ENCODE peak calls at places on chromosomes 3 and 15, in ten cellular contexts. F, C, Q, U, S, G, V, R, L and M are unnamed samples.
A peak's percentile ranks its signal among the peaks of the same experiment; 100 is the strongest.

GRCh38 chr3:173066044-173066679 is 74.9 kb downstream of the SPATA16 start:
- DNase-seq in Q (no peak), C (no peak), L (no peak), R (no peak), G (no peak), U (no peak), V (no peak), S (no peak), F (no peak), M (no peak)

GRCh38 chr3:134374791-134375541 is 719 bp upstream of the AMOTL2 start:
- DNase-seq in V (peak; percentile 79), U (no peak), Q (peak; percentile 54), S (no peak), L (peak; percentile 62), G (no peak), R (peak; percentile 65), F (peak; percentile 92), C (peak; percentile 67), M (no peak)

GRCh38 chr3:109569121-109569520 is 231.8 kb upstream of the DPPA4 start:
- DNase-seq in U (no peak), L (no peak), G (no peak), C (no peak), V (no peak), F (no peak), S (no peak), Q (no peak), R (no peak), M (no peak)

GRCh38 chr3:187737401-187738088 is 7.7 kb downstream of the BCL6 start:
- DNase-seq in V (peak; percentile 88), S (no peak), U (peak; percentile 37), C (peak; percentile 77), L (peak; percentile 91), G (no peak), R (peak; percentile 72), Q (peak; percentile 70), F (peak; percentile 65), M (no peak)

GRCh38 chr3:128133273-128133883 is 9.8 kb upstream of the RUVBL1 start:
- DNase-seq in V (no peak), Q (no peak), S (no peak), F (peak; percentile 83), U (peak; percentile 48), G (peak; percentile 36), L (no peak), C (peak; percentile 25), R (no peak), M (no peak)

GRCh38 chr3:154758109-154758868 is 321.8 kb upstream of the MME start:
- DNase-seq in L (no peak), G (no peak), Q (no peak), S (no peak), U (no peak), C (no peak), F (peak; percentile 25), V (no peak), R (peak; percentile 17), M (no peak)

GRCh38 chr3:45269952-45270351 is 43.9 kb upstream of the TMEM158 start:
- DNase-seq in C (no peak), U (no peak), S (no peak), Q (no peak), L (no peak), V (no peak), R (no peak), F (no peak), G (no peak), M (no peak)

GRCh38 chr3:4994144-4994730 is 15.0 kb downstream of the BHLHE40 start:
- DNase-seq in S (no peak), F (no peak), R (no peak), V (no peak), G (peak; percentile 56), U (no peak), Q (no peak), C (no peak), L (no peak), M (no peak)

GRCh38 chr3:189664311-189664710 is 33.1 kb downstream of the TP63 start:
- DNase-seq in F (no peak), V (no peak), Q (no peak), U (peak; percentile 56), C (no peak), L (no peak), G (no peak), R (no peak), S (no peak), M (no peak)

GRCh38 chr3:189490337-189490736 is 140.9 kb upstream of the TP63 start:
- DNase-seq in C (no peak), R (no peak), U (no peak), V (no peak), L (no peak), F (no peak), Q (no peak), S (no peak), G (no peak), M (no peak)

DNA sequence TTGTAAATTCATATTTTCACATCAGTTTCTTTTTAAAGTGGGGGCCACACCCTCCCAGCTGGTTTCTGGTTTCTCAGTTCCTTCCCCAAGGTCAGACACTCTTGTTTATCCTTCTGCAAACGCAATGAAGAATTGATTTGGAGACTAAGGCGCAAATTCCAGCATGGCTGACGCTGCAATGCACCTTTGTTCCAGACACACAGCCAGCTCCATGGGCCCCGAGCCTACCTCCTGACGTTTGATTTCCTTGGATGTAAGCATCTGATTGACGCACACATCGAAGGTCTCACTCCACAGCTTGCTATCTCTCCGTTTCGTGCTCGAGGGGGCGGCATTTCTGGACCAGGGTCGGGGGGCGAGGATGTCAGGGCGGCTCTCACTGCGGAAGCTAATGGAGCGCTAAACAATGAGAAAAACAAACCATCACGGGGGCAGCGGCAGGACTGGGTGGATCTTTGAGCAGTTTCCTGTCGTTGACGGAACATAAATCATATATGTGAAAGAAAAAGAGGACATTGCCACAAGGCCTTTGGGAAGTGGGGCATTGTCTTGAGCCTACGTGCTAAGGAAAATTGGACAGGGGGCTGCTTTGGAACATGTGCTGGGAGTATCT is 46.9 kb downstream of the ARHGEF3 start:
- DNase-seq in Q (no peak), F (no peak), G (no peak), C (peak; percentile 19), R (no peak), U (no peak), V (no peak), L (peak; percentile 86), S (no peak), M (no peak)
- TF ChIP-seq POLR2AphosphoS5 in Q (no peak), F (no peak), G (no peak), C (peak; percentile 11), R (no peak), U (no peak), V (no peak), L (peak; percentile 76), S (no peak), M (no peak)

DNA sequence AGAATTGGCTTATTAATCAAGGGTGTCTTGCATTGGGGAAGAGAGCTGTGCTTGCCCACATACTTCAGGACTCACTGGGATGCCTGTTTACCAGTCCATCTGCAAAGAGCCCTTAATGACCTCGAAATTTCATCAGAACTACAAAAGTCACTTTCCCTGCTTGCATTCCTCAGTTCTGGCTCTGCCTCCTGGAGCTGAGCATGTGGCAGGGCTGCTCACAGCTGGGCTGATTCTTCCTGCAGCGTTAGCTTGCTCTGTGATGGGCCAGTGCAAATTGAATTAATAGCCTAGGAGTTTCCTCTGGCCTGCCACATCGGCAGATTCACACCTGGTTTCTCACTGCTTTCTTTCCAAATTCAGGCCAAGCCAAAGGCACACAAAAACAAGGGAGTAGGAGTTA is 108.9 kb downstream of the DUT start:
- DNase-seq in V (no peak), R (no peak), C (no peak), G (no peak), L (no peak), F (peak; percentile 79), S (no peak), U (no peak), Q (no peak), M (no peak)
- TF ChIP-seq POLR2AphosphoS5 in V (no peak), R (no peak), C (no peak), G (no peak), L (no peak), F (no peak), S (no peak), U (no peak), Q (no peak), M (no peak)

DNA sequence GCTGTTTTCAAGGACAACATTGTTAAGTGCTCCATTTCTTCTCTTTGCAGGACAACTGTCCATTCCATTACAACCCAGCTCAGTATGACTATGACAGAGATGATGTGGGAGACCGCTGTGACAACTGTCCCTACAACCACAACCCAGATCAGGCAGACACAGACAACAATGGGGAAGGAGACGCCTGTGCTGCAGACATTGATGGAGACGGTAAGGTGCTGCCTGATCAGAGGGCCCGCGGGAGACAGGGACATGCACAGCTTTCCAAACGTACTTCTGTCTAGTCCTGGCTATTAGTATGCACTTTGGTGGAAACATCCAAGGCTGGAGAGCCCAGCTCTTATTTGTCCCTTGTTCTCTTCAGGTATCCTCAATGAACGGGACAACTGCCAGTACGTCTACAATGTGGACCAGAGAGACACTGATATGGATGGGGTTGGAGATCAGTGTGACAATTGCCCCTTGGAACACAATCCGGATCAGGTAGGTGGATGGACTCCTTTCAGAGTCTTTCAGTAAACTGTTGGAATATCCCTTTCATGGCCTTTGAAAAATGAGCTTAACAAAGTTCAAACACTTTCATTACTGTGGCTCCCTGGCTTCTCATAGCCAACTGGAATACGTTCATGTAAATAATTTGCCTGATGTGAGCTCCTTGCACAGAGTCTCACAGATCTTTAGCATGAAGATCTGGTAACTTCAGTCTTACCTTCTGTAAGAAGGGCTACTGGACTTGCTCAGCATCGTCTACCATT is 10.4 kb downstream of the THBS1 start:
- DNase-seq in C (peak; percentile 13), R (no peak), F (no peak), L (no peak), S (no peak), U (no peak), Q (no peak), G (no peak), V (no peak), M (no peak)
- TF ChIP-seq POLR2AphosphoS5 in C (peak; percentile 5), R (no peak), F (no peak), L (peak; percentile 27), S (no peak), U (no peak), Q (no peak), G (no peak), V (no peak), M (no peak)

GRCh38 chr15:84826369-84826823 is 9.2 kb downstream of the ALPK3 start:
- DNase-seq in V (no peak), S (peak; percentile 46), L (no peak), Q (no peak), F (peak; percentile 85), U (peak; percentile 29), R (no peak), G (peak; percentile 56), C (peak; percentile 50), M (no peak)

GRCh38 chr15:84821501-84822021 is 4.4 kb downstream of the ALPK3 start:
- DNase-seq in R (no peak), Q (no peak), U (no peak), L (peak; percentile 60), G (no peak), C (no peak), F (no peak), V (no peak), S (no peak), M (no peak)

GRCh38 chr15:84823580-84823878 is 6.4 kb downstream of the ALPK3 start:
- DNase-seq in S (no peak), F (no peak), C (no peak), L (no peak), Q (no peak), V (no peak), G (no peak), U (no peak), R (no peak), M (no peak)

GRCh38 chr15:84822774-84823579 is 5.8 kb downstream of the ALPK3 start:
- DNase-seq in S (no peak), F (no peak), C (no peak), U (no peak), R (no peak), L (peak; percentile 34), G (no peak), V (no peak), Q (no peak), M (no peak)

GRCh38 chr15:84824260-84824690 is 7.1 kb downstream of the ALPK3 start:
- DNase-seq in R (no peak), S (no peak), U (no peak), C (peak; percentile 47), Q (no peak), V (no peak), G (no peak), L (no peak), F (no peak), M (no peak)
- TF ChIP-seq POLR2AphosphoS5 in R (peak; percentile 20), S (no peak), U (no peak), C (peak; percentile 30), Q (no peak), V (no peak), G (no peak), L (no peak), F (no peak), M (no peak)